ENCODE peak calls at places on chromosomes 2 and 18, in four cellular contexts. C, A, J and Y are unnamed samples.

GRCh38 chr2:188193230-188193629 is 98.4 kb upstream of the GULP1 start:
- DNase-seq in A (peak), J (no peak), C (no peak), Y (no peak)

GRCh38 chr2:127514485-127514884 is 11.8 kb downstream of the IWS1 start:
- DNase-seq in A (no peak), J (no peak), C (no peak), Y (no peak)

GRCh38 chr2:224793961-224794360 is 77.8 kb upstream of the CCDC195 start:
- DNase-seq in C (peak), J (no peak), A (no peak), Y (no peak)

GRCh38 chr2:191635333-191636234 is 42.4 kb upstream of the NABP1 start:
- DNase-seq in J (no peak), A (no peak), C (no peak), Y (no peak)

GRCh38 chr2:158745866-158746382 is 49.2 kb upstream of the DAPL1 start:
- DNase-seq in J (no peak), C (no peak), A (no peak), Y (no peak)

GRCh38 chr18:79961527-79962291 is 2.7 kb upstream of the HSBP1L1 start:
- DNase-seq in A (no peak), J (no peak), C (no peak), Y (no peak)

GRCh38 chr2:26429779-26430654 is 28.3 kb downstream of the DRC1 start:
- DNase-seq in J (no peak), C (peak), A (peak), Y (no peak)

GRCh38 chr2:118834440-118834810 is 13.0 kb downstream of the EN1 start:
- DNase-seq in C (no peak), J (no peak), A (no peak), Y (no peak)

GRCh38 chr18:67043276-67043675 is 439.4 kb upstream of the CDH19 start:
- DNase-seq in C (no peak), J (no peak), A (no peak), Y (peak)

GRCh38 chr2:200736646-200737274 is 75.0 kb upstream of the BZW1 start:
- DNase-seq in J (no peak), A (no peak), C (no peak), Y (no peak)

GRCh38 chr18:76405761-76406356 is 89.2 kb downstream of the ZNF516 start:
- DNase-seq in C (no peak), J (peak), A (peak), Y (peak)

GRCh38 chr18:39776766-39777165 is 2178.3 kb upstream of the PIK3C3 start:
- DNase-seq in C (no peak), J (no peak), A (no peak), Y (no peak)

GRCh38 chr2:227147023-227147422 is 17.0 kb downstream of the COL4A4 start:
- DNase-seq in J (no peak), C (no peak), A (peak), Y (no peak)

GRCh38 chr2:130913891-130914290 is 77.2 kb downstream of the ARHGEF4 start:
- DNase-seq in J (no peak), C (no peak), A (no peak), Y (no peak)

GRCh38 chr18:34121157-34121807 is 103.4 kb downstream of the NOL4 start:
- DNase-seq in C (no peak), J (no peak), A (peak), Y (no peak)

GRCh38 chr2:161246301-161246700 is 61.9 kb upstream of the PSMD14 start:
- DNase-seq in C (no peak), J (no peak), A (no peak), Y (no peak)

DNA sequence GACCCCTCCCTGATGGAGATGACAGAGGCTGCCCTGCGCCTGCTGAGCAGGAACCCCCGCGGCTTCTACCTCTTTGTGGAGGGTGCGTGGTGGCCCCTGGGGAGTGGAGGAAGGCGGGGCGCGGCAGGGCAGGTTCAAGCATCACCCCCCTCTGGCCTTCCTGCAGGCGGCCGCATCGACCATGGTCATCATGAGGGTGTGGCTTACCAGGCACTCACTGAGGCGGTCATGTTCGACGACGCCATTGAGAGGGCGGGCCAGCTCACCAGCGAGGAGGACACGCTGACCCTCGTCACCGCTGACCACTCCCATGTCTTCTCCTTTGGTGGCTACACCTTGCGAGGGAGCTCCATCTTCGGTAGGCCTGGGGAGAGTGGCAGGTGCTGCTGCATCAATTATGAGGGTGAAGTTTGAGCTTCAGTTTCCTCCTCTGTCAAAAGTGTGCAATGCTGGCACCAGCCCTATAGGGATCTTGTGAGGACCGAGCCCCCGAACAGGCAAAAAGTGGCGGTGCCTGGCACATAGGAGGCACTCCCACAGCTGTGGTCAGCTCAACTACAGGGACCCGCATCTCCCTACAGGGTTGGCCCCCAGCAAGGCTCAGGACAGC is 2.2 kb downstream of the ALPI start:
- DNase-seq in A (no peak), J (no peak), C (no peak), Y (no peak)
- TF ChIP-seq CTCF in A (no peak), J (no peak), C (no peak), Y (no peak)

DNA sequence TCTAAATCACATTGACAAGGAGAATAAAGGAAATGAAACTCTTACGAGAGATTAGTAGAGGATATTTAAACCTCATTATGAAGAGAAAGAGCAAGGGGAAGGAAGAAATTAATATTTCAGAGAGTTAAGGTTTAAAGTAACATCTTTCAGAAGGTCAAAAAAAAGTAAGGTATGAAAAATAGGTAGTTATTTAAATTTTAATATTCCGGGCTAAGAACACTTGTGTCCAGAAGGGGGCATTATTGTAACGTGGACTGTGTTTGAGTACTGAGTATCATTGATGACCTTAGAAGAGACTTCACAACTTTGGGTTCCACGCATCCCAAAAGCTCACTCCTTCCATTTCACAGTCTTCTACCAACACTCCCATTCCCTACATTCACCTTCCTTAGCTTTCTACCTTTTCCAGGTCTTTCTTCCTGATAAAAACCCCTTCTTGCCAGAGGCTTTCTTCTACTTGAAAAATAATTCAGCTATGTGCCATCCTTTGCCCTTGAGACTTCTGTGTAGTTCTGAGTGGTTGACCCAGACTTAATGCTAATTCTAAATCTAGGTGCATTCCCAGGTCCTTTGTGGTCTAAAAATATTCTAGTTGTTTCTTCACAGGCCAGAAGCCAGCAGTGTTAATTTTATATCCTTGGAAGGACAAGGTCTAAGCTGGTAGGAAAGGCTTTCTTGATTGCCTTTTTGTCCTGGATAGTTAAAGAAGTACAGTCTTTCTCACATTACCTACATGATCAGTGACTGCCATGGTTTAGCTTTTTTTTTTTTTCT is 16.5 kb downstream of the DYNC1I2 start:
- DNase-seq in J (no peak), A (peak), C (no peak), Y (no peak)
- TF ChIP-seq CTCF in J (peak), A (peak), C (peak), Y (peak)

DNA sequence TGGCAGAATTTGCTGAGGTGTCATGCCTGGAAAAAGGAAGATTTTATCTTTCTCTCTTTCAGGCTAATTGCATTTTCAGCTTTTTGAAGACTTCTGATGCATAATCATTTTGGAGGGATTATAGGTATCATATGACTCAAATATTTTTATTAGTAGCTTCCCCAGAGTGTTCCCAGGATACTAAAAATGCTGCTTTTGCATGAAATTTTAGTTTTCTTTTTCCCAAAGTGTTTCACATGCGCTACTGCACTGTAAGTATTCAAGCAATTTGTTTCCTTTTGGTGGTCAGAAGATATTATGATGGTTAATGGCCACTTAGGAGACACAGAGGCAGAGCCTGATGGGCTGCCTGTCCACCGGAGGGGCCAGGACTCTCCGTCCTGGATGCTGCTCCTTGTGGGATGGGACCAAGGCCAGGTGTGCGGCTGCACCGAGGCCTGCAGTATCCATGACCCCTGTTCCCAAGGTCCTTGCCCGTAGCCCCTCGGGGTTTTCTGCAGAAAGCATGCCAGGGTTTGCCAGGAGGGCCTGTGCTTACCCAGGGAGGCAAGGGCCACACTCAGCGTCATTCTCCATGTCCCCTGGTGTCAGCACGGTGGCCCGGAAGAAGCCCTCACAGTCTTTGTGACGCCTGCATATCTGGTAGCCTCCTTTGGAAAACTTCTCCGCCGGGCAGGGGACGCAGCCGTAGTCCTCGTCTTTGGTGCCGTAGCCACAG is 60.2 kb downstream of the EDAR start:
- DNase-seq in J (no peak), C (no peak), A (no peak), Y (no peak)
- TF ChIP-seq CTCF in J (peak), C (no peak), A (no peak), Y (peak)

GRCh38 chr18:60064271-60064670 is 164.5 kb downstream of the PMAIP1 start:
- DNase-seq in C (no peak), A (no peak), J (no peak), Y (no peak)

GRCh38 chr18:60066576-60066975 is 166.8 kb downstream of the PMAIP1 start:
- DNase-seq in C (no peak), A (no peak), J (no peak), Y (no peak)

GRCh38 chr18:60070631-60071030 is 170.8 kb downstream of the PMAIP1 start:
- DNase-seq in A (peak), J (no peak), C (no peak), Y (no peak)

GRCh38 chr18:60067426-60068210 is 167.8 kb downstream of the PMAIP1 start:
- DNase-seq in A (no peak), C (no peak), J (no peak), Y (no peak)

DNA sequence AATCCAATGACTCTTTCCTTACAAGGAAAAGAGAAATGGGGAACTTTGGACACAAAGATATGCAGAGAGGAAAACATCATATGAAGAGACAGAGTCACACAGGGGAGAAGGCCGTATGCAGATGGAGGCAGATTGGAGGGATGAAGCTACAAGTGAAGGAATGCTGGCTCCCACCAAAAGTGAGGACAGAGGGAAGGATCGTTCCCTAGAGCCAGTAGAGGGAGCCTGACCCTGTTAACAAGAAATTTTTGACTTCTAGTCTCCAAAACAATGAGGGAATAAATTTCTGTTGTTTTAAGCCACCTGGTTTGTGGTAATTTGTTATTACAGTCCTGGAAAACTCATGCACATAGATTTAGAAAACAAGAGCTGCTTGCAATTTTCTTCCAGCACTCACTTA is 169.3 kb downstream of the PMAIP1 start:
- DNase-seq in C (no peak), J (no peak), A (no peak), Y (no peak)
- TF ChIP-seq CTCF in C (no peak), J (no peak), A (no peak), Y (no peak)